ENCODE peak calls at places on chromosome 7, in seven cellular contexts. Z is stomach, O is body of pancreas, A is astrocyte of the spinal cord, S is WTC11, J is MCF 10A, D is right lobe of liver. H is an unnamed sample.

GRCh38 chr7:45031829-45032228 is 31.8 kb downstream of the CCM2 start:
- DNase-seq in Z (no peak), A (no peak), D (no peak), O (no peak), S (no peak), J (no peak), H (no peak)

GRCh38 chr7:139846297-139846696 is 17.2 kb downstream of the TBXAS1 start:
- DNase-seq in Z (no peak), D (no peak), S (no peak), O (no peak), A (no peak), J (no peak), H (no peak)

GRCh38 chr7:170551-171363 is 21.6 kb upstream of the FAM20C start:
- DNase-seq in S (no peak), O (no peak), A (no peak), J (no peak), D (peak), Z (no peak), H (no peak)

GRCh38 chr7:38655833-38656774 is 24.9 kb upstream of the AMPH start:
- DNase-seq in D (no peak), O (peak), A (no peak), J (no peak), Z (no peak), S (no peak), H (no peak)

GRCh38 chr7:1236831-1237701 is 4.4 kb downstream of the UNCX start:
- DNase-seq in D (no peak), O (no peak), S (peak), Z (no peak), A (no peak), J (no peak), H (no peak)

GRCh38 chr7:42493436-42494198 is 256.6 kb upstream of the GLI3 start:
- DNase-seq in D (peak), A (peak), O (peak), Z (peak), S (peak), J (peak), H (peak)

GRCh38 chr7:159095979-159096411 is 48.7 kb downstream of the VIPR2 start:
- DNase-seq in Z (peak), D (no peak), A (no peak), J (no peak), S (no peak), O (no peak), H (no peak)

GRCh38 chr7:22564511-22565045 is 64.6 kb upstream of the STEAP1B start:
- DNase-seq in S (no peak), O (peak), D (no peak), Z (no peak), J (peak), A (peak), H (no peak)

GRCh38 chr7:1291846-1292765 is 59.4 kb downstream of the UNCX start:
- DNase-seq in D (peak), A (no peak), J (no peak), O (no peak), S (no peak), Z (no peak), H (no peak)

GRCh38 chr7:124351950-124352349 is 319.1 kb upstream of the TMEM229A start:
- DNase-seq in Z (no peak), O (peak), S (no peak), A (no peak), D (no peak), J (no peak), H (no peak)

GRCh38 chr7:116801092-116801710 is 61.2 kb upstream of the CAPZA2 start:
- DNase-seq in Z (no peak), D (no peak), S (no peak), O (no peak), J (peak), A (peak), H (no peak)

GRCh38 chr7:122767339-122767738 is 64.6 kb upstream of the RNF148 start:
- DNase-seq in O (no peak), S (no peak), Z (no peak), A (no peak), J (no peak), D (no peak), H (no peak)

GRCh38 chr7:33979807-33980355 is 74.5 kb downstream of the BMPER start:
- DNase-seq in A (peak), J (peak), S (no peak), O (no peak), D (no peak), Z (no peak), H (no peak)

GRCh38 chr7:93373537-93373936 is 141.4 kb downstream of the VPS50 start:
- DNase-seq in O (no peak), J (no peak), A (no peak), Z (no peak), D (no peak), S (no peak), H (no peak)

GRCh38 chr7:104096683-104097082 is 107.2 kb upstream of the RELN start:
- DNase-seq in A (no peak), J (peak), D (no peak), Z (no peak), S (peak), O (peak), H (no peak)

GRCh38 chr7:88480901-88481300 is 174.2 kb upstream of the STEAP4 start:
- DNase-seq in O (peak), Z (no peak), J (no peak), D (no peak), A (peak), S (no peak), H (no peak)

DNA sequence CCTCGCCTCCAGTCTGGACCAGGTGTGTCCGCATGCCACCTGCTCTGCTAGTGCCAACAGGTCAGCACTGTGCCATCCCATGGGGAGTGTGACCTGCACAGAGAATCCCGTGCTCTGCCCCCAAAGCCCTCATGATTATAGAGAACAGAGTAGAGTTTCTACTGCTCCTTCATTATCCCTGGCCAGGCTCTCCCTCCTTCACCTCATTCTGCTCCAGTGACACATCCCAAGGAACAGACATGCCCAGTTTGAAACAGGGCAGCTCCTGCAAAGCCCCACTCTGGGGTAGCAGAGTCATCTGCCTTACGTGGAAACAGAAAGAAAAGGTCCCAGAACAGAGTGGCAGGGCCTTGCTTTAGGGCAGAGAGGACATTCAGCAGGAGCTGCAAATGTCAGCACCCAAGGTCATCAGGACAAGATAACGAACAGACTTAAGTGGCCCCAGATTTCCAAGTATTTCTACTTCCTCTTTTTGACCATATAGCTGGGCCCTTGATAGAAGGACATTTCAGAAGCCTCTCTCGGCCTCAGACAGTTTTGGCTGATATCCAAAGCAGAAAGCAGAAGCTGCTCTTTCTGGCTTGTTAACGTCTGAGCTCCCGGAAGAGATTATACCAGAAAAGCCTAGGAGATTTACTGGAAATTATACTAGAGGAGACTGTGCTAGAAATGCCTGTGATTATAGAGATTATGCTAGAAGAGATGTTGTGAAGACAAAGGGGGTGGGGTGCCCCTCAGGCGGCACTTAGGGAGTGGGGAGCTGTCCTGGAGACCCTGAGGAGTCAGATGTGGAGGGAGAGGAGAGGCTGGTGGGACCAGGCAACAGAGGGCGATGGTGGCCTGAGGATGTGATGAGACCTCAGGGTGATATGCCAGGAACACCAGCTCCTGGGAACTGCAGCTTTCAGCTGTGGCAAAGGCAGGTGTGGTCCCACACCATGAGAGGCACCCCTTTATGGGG is 12.6 kb downstream of the TMEM176B start:
- DNase-seq in S (no peak), A (no peak), Z (no peak), D (no peak), O (peak), J (no peak), H (peak)
- TF ChIP-seq CTCF in S (no peak), A (no peak), Z (no peak), D (no peak), O (no peak), J (no peak), H (peak)

GRCh38 chr7:151992375-151992774 is 33.1 kb upstream of the GALNT11 start:
- DNase-seq in A (no peak), Z (peak), O (peak), D (no peak), S (peak), J (peak), H (peak)
- TF ChIP-seq CTCF in A (no peak), Z (peak), O (no peak), D (no peak), S (no peak), J (no peak), H (no peak)

DNA sequence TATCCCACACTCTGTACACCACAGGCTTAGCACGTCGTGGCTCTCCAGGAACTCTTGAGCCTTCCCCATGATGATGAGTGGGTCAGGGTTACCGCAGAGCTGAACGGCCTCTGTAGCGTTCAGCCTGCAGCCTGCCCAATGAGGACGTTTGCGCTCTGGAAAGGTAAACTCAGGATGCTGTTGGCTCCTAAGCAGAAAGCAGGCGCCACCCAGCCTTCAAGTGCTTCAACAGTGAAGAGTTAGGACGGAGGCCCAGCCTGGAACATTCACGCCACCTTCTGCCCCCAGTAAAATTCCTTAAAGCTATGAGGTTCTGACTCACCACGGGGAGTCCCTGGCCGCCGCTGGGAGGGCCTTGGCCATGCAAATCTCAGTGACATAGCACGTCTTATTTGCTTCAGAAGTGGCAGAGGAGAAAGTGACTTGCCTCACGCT is 161.5 kb upstream of the SH2B2 start:
- DNase-seq in A (peak), D (no peak), J (peak), S (peak), Z (no peak), O (no peak), H (no peak)
- TF ChIP-seq CTCF in A (peak), D (no peak), J (no peak), S (no peak), Z (no peak), O (no peak), H (no peak)

GRCh38 chr7:75884401-75884800 is 5.6 kb downstream of the RHBDD2 start:
- DNase-seq in A (no peak), Z (no peak), J (no peak), S (no peak), D (no peak), O (no peak), H (no peak)
- TF ChIP-seq CTCF in A (no peak), Z (no peak), J (no peak), S (no peak), D (no peak), O (no peak), H (no peak)

DNA sequence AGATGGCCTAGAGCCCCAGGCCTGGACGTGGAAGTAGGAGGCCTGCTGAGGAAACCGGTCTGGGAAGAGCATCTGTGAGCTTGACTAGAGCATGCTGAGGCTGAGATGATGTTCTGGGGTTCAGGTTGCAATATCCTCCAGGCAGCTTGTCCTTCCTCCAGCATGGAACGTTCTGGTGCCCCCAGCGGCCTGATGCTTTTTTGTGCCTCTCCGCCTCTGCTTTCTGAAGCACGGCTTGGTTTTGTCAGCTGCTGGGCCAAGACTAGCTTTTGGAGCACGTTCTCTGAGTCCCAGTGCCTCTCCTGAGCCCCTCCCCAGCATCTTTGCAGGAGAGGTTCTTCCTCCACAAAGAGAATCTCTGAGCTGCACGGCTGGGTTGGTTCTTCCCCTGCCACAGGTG is 682.0 kb upstream of the FOXK1 start:
- DNase-seq in A (no peak), O (no peak), Z (no peak), S (peak), D (no peak), J (no peak), H (no peak)
- TF ChIP-seq CTCF in A (no peak), O (no peak), Z (no peak), S (no peak), D (no peak), J (no peak), H (no peak)

GRCh38 chr7:146172112-146172511 is 55.5 kb downstream of the CNTNAP2 start:
- DNase-seq in Z (no peak), S (no peak), D (no peak), J (no peak), A (no peak), O (no peak), H (no peak)
- TF ChIP-seq CTCF in Z (no peak), S (no peak), D (no peak), J (no peak), A (no peak), O (no peak), H (no peak)

GRCh38 chr7:91636129-91636724 is 244.3 kb downstream of the MTERF1 start:
- DNase-seq in Z (no peak), J (peak), D (no peak), A (peak), O (peak), S (peak), H (no peak)
- TF ChIP-seq CTCF in Z (peak), J (peak), D (peak), A (peak), O (peak), S (peak), H (peak)

GRCh38 chr7:149067869-149068268 is 22.6 kb downstream of the ZNF786 start:
- DNase-seq in S (no peak), D (no peak), J (peak), Z (no peak), A (no peak), O (no peak), H (no peak)
- TF ChIP-seq CTCF in S (no peak), D (no peak), J (no peak), Z (no peak), A (no peak), O (no peak), H (no peak)